ENCODE peak calls at places on chromosomes 16 and 17, in six cellular contexts. M, Z, U, T, E and I are unnamed samples.

GRCh38 chr17:79960788-79961522 is 74.7 kb downstream of the TBC1D16 start:
- DNase-seq in M (no peak), Z (peak), U (no peak), T (no peak), E (no peak), I (peak)

GRCh38 chr17:3692346-3692745 is 3.6 kb downstream of the P2RX5 start:
- DNase-seq in M (no peak), Z (no peak), U (no peak), T (no peak), E (no peak), I (no peak)

GRCh38 chr16:83734136-83734535 is 73.6 kb upstream of the HSBP1 start:
- DNase-seq in M (no peak), Z (no peak), U (no peak), T (no peak), E (no peak), I (no peak)

GRCh38 chr16:4067262-4068001 is 48.8 kb downstream of the ADCY9 start:
- DNase-seq in M (no peak), Z (no peak), U (no peak), T (no peak), E (no peak), I (no peak)

GRCh38 chr16:58684001-58684353 is 593 bp downstream of the SLC38A7 start:
- DNase-seq in M (no peak), Z (no peak), U (no peak), T (no peak), E (peak), I (peak)

GRCh38 chr16:82598766-82599165 is 28.0 kb upstream of the CDH13 start:
- DNase-seq in M (no peak), Z (no peak), U (no peak), T (no peak), E (no peak), I (no peak)

GRCh38 chr17:68461589-68461988 is 4.3 kb upstream of the WIPI1 start:
- DNase-seq in M (no peak), Z (no peak), U (no peak), T (no peak), E (no peak), I (no peak)

GRCh38 chr16:4505356-4506153 is 29.4 kb downstream of the HMOX2 start:
- DNase-seq in M (no peak), Z (no peak), U (no peak), T (peak), E (no peak), I (peak)

GRCh38 chr17:1810450-1811103 is 19.1 kb downstream of the SMYD4 start:
- DNase-seq in M (no peak), Z (no peak), U (no peak), T (no peak), E (no peak), I (no peak)

GRCh38 chr17:79621151-79621940 is 10.5 kb upstream of the RBFOX3 start:
- DNase-seq in M (no peak), Z (peak), U (no peak), T (no peak), E (no peak), I (no peak)

GRCh38 chr17:8312726-8313600 is 2.9 kb downstream of the ARHGEF15 start:
- DNase-seq in M (no peak), Z (no peak), U (no peak), T (no peak), E (no peak), I (no peak)

GRCh38 chr17:58202859-58203258 is 10.3 kb downstream of the EPX start:
- DNase-seq in M (no peak), Z (no peak), U (no peak), T (no peak), E (no peak), I (no peak)

GRCh38 chr17:2282297-2282873 is 21.2 kb downstream of the SMG6 start:
- DNase-seq in M (peak), Z (no peak), U (no peak), T (no peak), E (peak), I (peak)

GRCh38 chr17:82315703-82316358 is 1.6 kb downstream of the CD7 start:
- DNase-seq in M (no peak), Z (no peak), U (no peak), T (no peak), E (no peak), I (no peak)

GRCh38 chr17:62892870-62893338 is 73.1 kb upstream of the TANC2 start:
- DNase-seq in M (peak), Z (no peak), U (no peak), T (no peak), E (peak), I (peak)

GRCh38 chr17:37131064-37131463 is 182.3 kb downstream of the AATF start:
- DNase-seq in M (peak), Z (no peak), U (no peak), T (no peak), E (no peak), I (peak)

GRCh38 chr16:79175286-79176057 is 425.1 kb downstream of the MAF start:
- DNase-seq in M (peak), Z (no peak), U (no peak), T (no peak), E (no peak), I (no peak)

GRCh38 chr16:88700636-88701482 is 5.3 kb downstream of the RNF166 start:
- DNase-seq in M (peak), Z (no peak), U (peak), T (peak), E (no peak), I (peak)

GRCh38 chr17:65557349-65558310 is 3.8 kb downstream of the AXIN2 start:
- DNase-seq in M (peak), Z (no peak), U (no peak), T (no peak), E (no peak), I (peak)

GRCh38 chr17:43369986-43370385 is 28.8 kb upstream of the ARL4D start:
- DNase-seq in M (no peak), Z (no peak), U (no peak), T (no peak), E (no peak), I (no peak)

GRCh38 chr17:17837380-17837821 is 615 bp upstream of the SREBF1 start:
- DNase-seq in M (no peak), Z (no peak), U (no peak), T (no peak), E (peak), I (peak)